ENCODE peak calls at places on chromosomes 1 and 21, in four cellular contexts. K, Y, E and U are unnamed samples.

GRCh38 chr1:162248854-162249535 is 127.7 kb downstream of the SPATA46 start:
- DNase-seq in K (no peak), Y (no peak), E (peak), U (no peak)

GRCh38 chr21:31526040-31526439 is 133.5 kb upstream of the SOD1 start:
- DNase-seq in K (no peak), Y (no peak), E (no peak), U (no peak)

GRCh38 chr1:116508090-116508983 is 62.5 kb downstream of the CD58 start:
- DNase-seq in K (no peak), Y (no peak), E (no peak), U (no peak)

GRCh38 chr1:25563330-25564215 is 20.2 kb downstream of the LDLRAP1 start:
- DNase-seq in K (no peak), Y (no peak), E (no peak), U (no peak)

GRCh38 chr1:90400121-90400520 is 317.0 kb downstream of the BARHL2 start:
- DNase-seq in K (no peak), Y (no peak), E (no peak), U (no peak)

GRCh38 chr1:67908260-67908936 is 75.1 kb upstream of the GNG12 start:
- DNase-seq in K (no peak), Y (no peak), E (no peak), U (no peak)

GRCh38 chr21:41726970-41727783 is 39.7 kb downstream of the RIPK4 start:
- DNase-seq in K (no peak), Y (peak), E (no peak), U (no peak)

GRCh38 chr21:42530167-42530518 is 16.5 kb downstream of the SLC37A1 start:
- DNase-seq in K (no peak), Y (no peak), E (no peak), U (no peak)

GRCh38 chr1:215992620-215993019 is 425.5 kb downstream of the KCTD3 start:
- DNase-seq in K (no peak), Y (peak), E (no peak), U (no peak)

GRCh38 chr21:34606621-34607020 is 8.3 kb downstream of the RCAN1 start:
- DNase-seq in K (no peak), Y (no peak), E (no peak), U (no peak)

GRCh38 chr1:96487961-96488360 is 233.6 kb upstream of the PTBP2 start:
- DNase-seq in K (no peak), Y (no peak), E (no peak), U (no peak)

GRCh38 chr1:89519779-89520358 is 4.8 kb upstream of the LRRC8B start:
- DNase-seq in K (no peak), Y (peak), E (no peak), U (peak)

GRCh38 chr1:117620440-117620839 is 14.6 kb downstream of the TENT5C start:
- DNase-seq in K (no peak), Y (no peak), E (no peak), U (no peak)

GRCh38 chr1:33001282-33001681 is 35.4 kb downstream of the AK2 start:
- DNase-seq in K (no peak), Y (no peak), E (no peak), U (no peak)

GRCh38 chr1:57218487-57219079 is 205.3 kb downstream of the DAB1 start:
- DNase-seq in K (no peak), Y (no peak), E (no peak), U (peak)

GRCh38 chr1:233394860-233395717 is 67.6 kb downstream of the MAP3K21 start:
- DNase-seq in K (no peak), Y (peak), E (peak), U (peak)

GRCh38 chr1:204465469-204466415 is 28.9 kb downstream of the PIK3C2B start:
- DNase-seq in K (peak), Y (no peak), E (no peak), U (peak)

GRCh38 chr1:201326710-201327109 is 43.4 kb downstream of the PKP1 start:
- DNase-seq in K (no peak), Y (no peak), E (no peak), U (no peak)

GRCh38 chr1:111690306-111690617 is 48.9 kb downstream of the INKA2 start:
- DNase-seq in K (no peak), Y (no peak), E (no peak), U (no peak)

DNA sequence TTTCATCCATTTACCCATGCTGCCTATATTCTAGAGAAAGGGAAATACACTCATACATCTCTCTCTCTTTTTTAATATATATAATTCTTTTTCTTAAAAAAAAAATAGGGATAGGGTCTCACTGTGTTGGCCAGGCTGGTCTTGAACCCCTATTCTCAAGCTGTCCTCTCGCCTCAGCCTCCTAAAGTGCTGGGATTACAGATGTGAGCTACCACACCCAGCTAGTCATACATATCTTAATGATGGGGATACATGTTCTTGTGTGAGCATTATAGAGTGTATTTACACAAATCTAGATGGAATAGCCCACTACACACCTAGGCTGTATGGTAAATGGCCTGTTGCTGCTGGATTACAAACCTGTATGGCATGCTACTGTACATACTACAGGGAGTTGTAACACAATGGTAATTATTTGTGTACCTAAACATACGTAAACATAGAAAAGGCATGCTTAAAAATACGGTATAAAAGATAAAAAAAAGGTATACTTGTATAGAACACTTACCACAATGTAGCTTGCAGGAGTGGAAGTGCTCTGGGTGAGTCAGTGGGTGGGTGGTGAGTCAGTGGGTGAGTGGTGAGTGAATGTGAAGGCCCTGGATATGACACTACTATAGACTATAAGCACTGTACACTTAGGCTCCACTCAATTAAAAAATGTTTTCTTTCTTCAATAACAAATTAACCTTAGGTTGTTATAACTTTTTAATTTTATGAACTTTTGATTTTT is 72.9 kb downstream of the IVNS1ABP start:
- DNase-seq in K (no peak), Y (no peak), E (no peak), U (no peak)
- TF ChIP-seq CBFB in K (no peak), Y (no peak), E (no peak), U (no peak)

GRCh38 chr1:226708342-226708780 is 30.7 kb downstream of the ITPKB start:
- DNase-seq in K (no peak), Y (no peak), E (no peak), U (no peak)
- TF ChIP-seq CREB1 in K (no peak), Y (no peak), E (no peak), U (no peak)

GRCh38 chr21:36463204-36463603 is 16.7 kb downstream of the CLDN14 start:
- DNase-seq in K (no peak), Y (no peak), E (no peak), U (no peak)
- TF ChIP-seq CBFB in K (no peak), Y (no peak), E (no peak), U (no peak)

GRCh38 chr1:1402081-1402900 is 3.2 kb upstream of the CCNL2 start:
- DNase-seq in K (no peak), Y (peak), E (peak), U (no peak)
- TF ChIP-seq CREB1 in K (no peak), Y (no peak), E (no peak), U (no peak)

GRCh38 chr21:46215436-46216131 is 13.0 kb downstream of the LSS start:
- DNase-seq in K (no peak), Y (no peak), E (no peak), U (no peak)

GRCh38 chr21:46216132-46216747 is 12.3 kb downstream of the LSS start:
- DNase-seq in K (no peak), Y (no peak), E (no peak), U (no peak)

GRCh38 chr21:46212721-46213484 is 15.7 kb downstream of the LSS start:
- DNase-seq in K (no peak), Y (no peak), E (peak), U (no peak)

GRCh38 chr21:46213620-46214286 is 14.8 kb downstream of the LSS start:
- DNase-seq in K (no peak), Y (no peak), E (peak), U (no peak)

GRCh38 chr21:46214478-46215340 is 13.9 kb downstream of the LSS start:
- DNase-seq in K (no peak), Y (no peak), E (no peak), U (no peak)
- TF ChIP-seq CBFB in K (no peak), Y (no peak), E (no peak), U (no peak)

DNA sequence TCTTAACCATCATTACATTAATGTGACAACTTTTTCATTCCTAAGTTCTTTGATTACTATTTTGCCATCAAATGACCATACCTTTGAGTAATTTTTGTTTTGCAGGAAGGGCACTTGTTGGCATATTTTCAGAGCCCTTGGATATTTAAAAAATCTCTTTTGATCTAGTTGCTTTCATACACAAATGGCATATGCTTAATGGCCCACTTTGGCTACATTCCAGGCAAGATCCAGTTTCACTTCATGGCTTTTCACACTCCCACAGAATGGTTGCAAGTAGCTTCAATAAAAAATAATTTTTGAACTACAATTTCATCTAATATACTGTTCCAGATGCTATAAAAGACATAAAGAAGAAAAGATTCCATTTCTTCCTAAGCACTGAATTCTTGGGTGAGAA is 18.1 kb downstream of the ADAM30 start:
- DNase-seq in K (no peak), Y (no peak), E (no peak), U (no peak)
- TF ChIP-seq CREB1 in K (no peak), Y (no peak), E (no peak), U (no peak)

GRCh38 chr1:199010492-199010891 is 371.7 kb downstream of the PTPRC start:
- DNase-seq in K (no peak), Y (no peak), E (no peak), U (no peak)
- TF ChIP-seq CBFB in K (no peak), Y (no peak), E (no peak), U (no peak)

DNA sequence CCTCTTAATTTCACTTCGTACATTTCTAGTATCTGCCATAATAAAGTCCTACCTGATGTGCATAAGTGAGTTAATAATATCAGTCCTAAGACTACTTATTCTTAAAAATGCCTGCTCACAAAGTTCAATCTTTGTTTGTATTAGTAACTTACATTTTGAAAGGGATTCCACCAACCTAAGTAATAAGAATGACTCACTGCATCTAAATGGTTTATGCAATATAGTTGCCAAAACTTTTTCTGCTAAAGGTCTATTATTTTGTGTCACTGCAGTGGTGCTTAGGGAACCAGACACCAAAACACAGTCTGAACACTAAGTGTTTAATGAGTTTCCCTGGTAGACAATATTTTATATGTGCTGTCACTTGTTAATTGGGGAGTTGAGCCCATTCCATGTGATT is 1.8 kb downstream of the ZNF669 start:
- DNase-seq in K (no peak), Y (no peak), E (no peak), U (no peak)
- TF ChIP-seq CREB1 in K (no peak), Y (no peak), E (no peak), U (no peak)

GRCh38 chr1:239184581-239185244 is 201.7 kb upstream of the CHRM3 start:
- DNase-seq in K (no peak), Y (no peak), E (no peak), U (no peak)

GRCh38 chr1:239185245-239185619 is 201.1 kb upstream of the CHRM3 start:
- DNase-seq in K (no peak), Y (no peak), E (no peak), U (no peak)

GRCh38 chr1:239189998-239190512 is 196.3 kb upstream of the CHRM3 start:
- DNase-seq in K (no peak), Y (no peak), E (no peak), U (no peak)

GRCh38 chr1:239186487-239186886 is 199.9 kb upstream of the CHRM3 start:
- DNase-seq in K (no peak), Y (no peak), E (no peak), U (no peak)
- TF ChIP-seq CBFB in K (no peak), Y (no peak), E (no peak), U (no peak)

GRCh38 chr1:167666416-167666815 is 36.4 kb downstream of the RCSD1 start:
- DNase-seq in K (no peak), Y (no peak), E (no peak), U (no peak)

GRCh38 chr1:167669209-167670139 is 39.4 kb downstream of the RCSD1 start:
- DNase-seq in K (peak), Y (no peak), E (no peak), U (no peak)

GRCh38 chr1:167667536-167667935 is 37.5 kb downstream of the RCSD1 start:
- DNase-seq in K (no peak), Y (no peak), E (no peak), U (no peak)

GRCh38 chr1:167670563-167670962 is 40.5 kb downstream of the RCSD1 start:
- DNase-seq in K (no peak), Y (no peak), E (no peak), U (peak)

GRCh38 chr1:167668108-167668507 is 38.1 kb downstream of the RCSD1 start:
- DNase-seq in K (peak), Y (no peak), E (no peak), U (no peak)
- TF ChIP-seq CREB1 in K (no peak), Y (no peak), E (no peak), U (no peak)